ENCODE peak calls at places on chromosome 5, in seven cellular contexts. One of them, this sample, is unnamed.

GRCh38 chr5:158559066-158559465 is 540.6 kb downstream of the EBF1 start:
- DNase-seq in breast epithelium: no peak
- DNase-seq in HepG2: no peak
- DNase-seq in SK-N-MC: no peak
- DNase-seq in GM12891: no peak
- DNase-seq in sigmoid colon: no peak
- DNase-seq in K562: no peak
- DNase-seq in this sample: no peak

GRCh38 chr5:139494256-139494655 is 11.7 kb upstream of the STING1 start:
- DNase-seq in breast epithelium: no peak
- DNase-seq in HepG2: no peak
- DNase-seq in SK-N-MC: no peak
- DNase-seq in GM12891: no peak
- DNase-seq in sigmoid colon: no peak
- DNase-seq in K562: no peak
- DNase-seq in this sample: no peak

GRCh38 chr5:144712090-144712489 is 541.4 kb downstream of the KCTD16 start:
- DNase-seq in breast epithelium: no peak
- DNase-seq in HepG2: no peak
- DNase-seq in SK-N-MC: no peak
- DNase-seq in GM12891: no peak
- DNase-seq in sigmoid colon: no peak
- DNase-seq in K562: no peak
- DNase-seq in this sample: peak

GRCh38 chr5:172370648-172371248 is 83.6 kb downstream of the SH3PXD2B start:
- DNase-seq in breast epithelium: no peak
- DNase-seq in HepG2: peak
- DNase-seq in SK-N-MC: no peak
- DNase-seq in GM12891: no peak
- DNase-seq in sigmoid colon: no peak
- DNase-seq in K562: peak
- DNase-seq in this sample: peak

GRCh38 chr5:73312146-73312871 is 136.3 kb downstream of the FOXD1 start:
- DNase-seq in breast epithelium: no peak
- DNase-seq in HepG2: no peak
- DNase-seq in SK-N-MC: no peak
- DNase-seq in GM12891: no peak
- DNase-seq in sigmoid colon: no peak
- DNase-seq in K562: peak
- DNase-seq in this sample: no peak

GRCh38 chr5:54785729-54786548 is 199.5 kb downstream of the ESM1 start:
- DNase-seq in breast epithelium: no peak
- DNase-seq in HepG2: no peak
- DNase-seq in SK-N-MC: no peak
- DNase-seq in GM12891: no peak
- DNase-seq in sigmoid colon: peak
- DNase-seq in K562: peak
- DNase-seq in this sample: peak

GRCh38 chr5:110031402-110032140 is 341.8 kb downstream of the MAN2A1 start:
- DNase-seq in breast epithelium: no peak
- DNase-seq in HepG2: no peak
- DNase-seq in SK-N-MC: no peak
- DNase-seq in GM12891: no peak
- DNase-seq in sigmoid colon: no peak
- DNase-seq in K562: no peak
- DNase-seq in this sample: no peak

GRCh38 chr5:80259511-80260200 is 3.8 kb upstream of the SERINC5 start:
- DNase-seq in breast epithelium: no peak
- DNase-seq in HepG2: no peak
- DNase-seq in SK-N-MC: no peak
- DNase-seq in GM12891: no peak
- DNase-seq in sigmoid colon: no peak
- DNase-seq in K562: no peak
- DNase-seq in this sample: no peak

GRCh38 chr5:55624841-55625602 is 87.1 kb downstream of the SLC38A9 start:
- DNase-seq in breast epithelium: no peak
- DNase-seq in HepG2: no peak
- DNase-seq in SK-N-MC: no peak
- DNase-seq in GM12891: no peak
- DNase-seq in sigmoid colon: no peak
- DNase-seq in K562: no peak
- DNase-seq in this sample: no peak

GRCh38 chr5:53403291-53403690 is 77.1 kb upstream of the FST start:
- DNase-seq in breast epithelium: no peak
- DNase-seq in HepG2: no peak
- DNase-seq in SK-N-MC: no peak
- DNase-seq in GM12891: no peak
- DNase-seq in sigmoid colon: no peak
- DNase-seq in K562: no peak
- DNase-seq in this sample: no peak

GRCh38 chr5:132653716-132654115 is 4.3 kb upstream of the IL13 start:
- DNase-seq in breast epithelium: no peak
- DNase-seq in HepG2: no peak
- DNase-seq in SK-N-MC: no peak
- DNase-seq in GM12891: no peak
- DNase-seq in sigmoid colon: no peak
- DNase-seq in K562: no peak
- DNase-seq in this sample: no peak

GRCh38 chr5:10489810-10490426 is 48.2 kb downstream of the ROPN1L start:
- DNase-seq in breast epithelium: no peak
- DNase-seq in HepG2: no peak
- DNase-seq in SK-N-MC: no peak
- DNase-seq in GM12891: peak
- DNase-seq in sigmoid colon: no peak
- DNase-seq in K562: no peak
- DNase-seq in this sample: no peak

GRCh38 chr5:54867310-54867944 is 118.0 kb downstream of the ESM1 start:
- DNase-seq in breast epithelium: no peak
- DNase-seq in HepG2: peak
- DNase-seq in SK-N-MC: peak
- DNase-seq in GM12891: no peak
- DNase-seq in sigmoid colon: no peak
- DNase-seq in K562: peak
- DNase-seq in this sample: peak

GRCh38 chr5:143231973-143232812 is 171.3 kb downstream of the NR3C1 start:
- DNase-seq in breast epithelium: no peak
- DNase-seq in HepG2: no peak
- DNase-seq in SK-N-MC: no peak
- DNase-seq in GM12891: no peak
- DNase-seq in sigmoid colon: peak
- DNase-seq in K562: no peak
- DNase-seq in this sample: no peak

GRCh38 chr5:125485003-125485641 is 738.7 kb upstream of the ZNF608 start:
- DNase-seq in breast epithelium: no peak
- DNase-seq in HepG2: no peak
- DNase-seq in SK-N-MC: peak
- DNase-seq in GM12891: no peak
- DNase-seq in sigmoid colon: peak
- DNase-seq in K562: no peak
- DNase-seq in this sample: no peak

GRCh38 chr5:154296525-154297159 is 106.1 kb downstream of the GALNT10 start:
- DNase-seq in breast epithelium: no peak
- DNase-seq in HepG2: no peak
- DNase-seq in SK-N-MC: no peak
- DNase-seq in GM12891: no peak
- DNase-seq in sigmoid colon: no peak
- DNase-seq in K562: no peak
- DNase-seq in this sample: no peak

GRCh38 chr5:31378838-31379237 is 153.1 kb downstream of the DROSHA start:
- DNase-seq in breast epithelium: no peak
- DNase-seq in HepG2: no peak
- DNase-seq in SK-N-MC: no peak
- DNase-seq in GM12891: no peak
- DNase-seq in sigmoid colon: no peak
- DNase-seq in K562: peak
- DNase-seq in this sample: no peak

GRCh38 chr5:83577036-83577636 is 105.6 kb downstream of the VCAN start:
- DNase-seq in breast epithelium: no peak
- DNase-seq in HepG2: peak
- DNase-seq in SK-N-MC: no peak
- DNase-seq in GM12891: no peak
- DNase-seq in sigmoid colon: no peak
- DNase-seq in K562: no peak
- DNase-seq in this sample: no peak

DNA sequence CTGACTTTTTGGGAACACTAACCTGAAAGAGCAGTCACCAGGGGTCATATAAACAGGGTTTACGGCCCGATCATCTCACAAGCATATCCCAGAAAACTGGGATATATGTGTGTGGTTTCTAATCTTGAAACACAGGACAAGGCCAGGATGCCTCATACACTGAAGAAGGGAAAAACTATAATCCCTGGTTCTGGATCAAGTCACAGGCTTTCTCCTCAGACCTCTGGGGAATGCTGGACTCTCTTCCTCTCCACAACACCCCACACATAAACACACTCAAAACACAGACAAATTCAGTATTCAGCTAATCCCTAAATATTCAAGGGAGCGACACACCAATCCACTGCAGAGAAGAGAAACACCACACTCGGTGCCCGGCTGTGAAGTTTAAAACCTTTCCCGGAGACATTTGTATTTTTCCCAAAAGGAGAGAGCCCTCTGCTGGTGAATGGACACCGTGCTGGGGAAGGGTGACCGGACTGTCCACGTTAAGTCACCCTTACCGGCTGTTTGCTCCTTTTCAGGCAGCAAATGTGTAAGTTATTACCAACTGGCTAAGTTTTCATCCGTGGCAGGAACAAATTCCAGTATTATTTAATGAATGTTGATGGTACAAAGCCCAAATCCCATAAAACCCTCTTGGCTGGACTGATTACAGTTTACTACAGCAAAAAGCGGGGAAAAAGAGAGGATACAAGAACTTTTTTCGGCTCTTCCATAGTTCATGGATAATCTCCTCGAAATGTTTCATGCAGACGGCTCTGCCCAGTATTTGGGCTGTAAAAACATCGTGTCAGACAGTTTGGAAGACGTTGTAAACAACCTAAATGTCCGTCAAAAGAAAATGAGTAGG is 131.0 kb upstream of the SLC30A5 start:
- DNase-seq in breast epithelium: peak
- DNase-seq in HepG2: peak
- DNase-seq in SK-N-MC: no peak
- DNase-seq in GM12891: no peak
- DNase-seq in sigmoid colon: peak
- DNase-seq in K562: peak
- DNase-seq in this sample: peak
- TF ChIP-seq POLR2AphosphoS5 in breast epithelium: peak
- TF ChIP-seq POLR2AphosphoS5 in HepG2: no peak
- TF ChIP-seq POLR2AphosphoS5 in SK-N-MC: no peak
- TF ChIP-seq POLR2AphosphoS5 in GM12891: no peak
- TF ChIP-seq POLR2AphosphoS5 in sigmoid colon: no peak
- TF ChIP-seq POLR2AphosphoS5 in K562: no peak
- TF ChIP-seq POLR2AphosphoS5 in this sample: no peak

DNA sequence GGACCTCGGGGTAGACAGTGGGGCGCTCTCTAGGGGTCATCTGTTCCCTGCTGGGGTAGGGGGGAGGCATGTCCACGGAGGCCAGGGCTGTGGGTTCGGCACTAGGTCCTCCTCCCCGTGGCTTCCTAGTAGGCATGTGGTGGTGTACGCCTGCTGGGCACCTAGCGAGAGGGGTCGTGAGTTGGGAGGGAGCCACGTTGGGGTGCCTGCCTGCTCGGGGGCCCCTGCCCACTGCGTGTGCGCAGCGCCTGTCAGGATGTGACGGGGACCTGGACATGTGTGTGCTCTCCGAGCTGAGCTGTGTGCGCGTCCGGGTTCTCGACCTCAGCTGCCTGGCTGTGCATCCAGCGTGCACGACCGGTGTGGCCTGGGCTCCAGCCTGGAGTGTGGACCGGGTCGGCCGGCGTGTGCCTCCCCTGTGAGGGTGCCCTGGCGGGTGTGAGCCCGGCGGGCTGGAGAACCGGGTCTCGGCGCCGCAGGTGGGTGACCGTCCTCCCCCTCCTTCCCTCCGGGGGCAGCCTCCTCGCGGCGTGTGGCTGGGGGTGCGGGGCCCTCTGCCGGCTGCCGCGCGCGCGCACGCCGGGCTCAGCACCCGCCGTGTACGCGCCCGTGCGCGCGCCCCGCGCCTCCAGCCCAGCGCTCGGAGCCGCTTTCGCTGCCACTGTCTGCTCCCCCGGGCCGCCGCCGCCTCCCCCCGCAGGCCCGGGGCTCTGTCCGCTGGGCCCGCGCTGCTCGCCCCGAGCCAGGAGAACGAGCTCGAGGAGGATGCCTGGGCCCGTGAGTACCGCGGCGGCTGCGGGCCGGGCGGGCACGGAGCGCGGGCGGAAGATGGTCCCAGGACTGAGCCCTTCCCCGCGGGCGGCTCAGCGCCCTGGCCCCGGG is at the start of gene PRR7:
- DNase-seq in breast epithelium: no peak
- DNase-seq in HepG2: no peak
- DNase-seq in SK-N-MC: no peak
- DNase-seq in GM12891: peak
- DNase-seq in sigmoid colon: no peak
- DNase-seq in K562: peak
- DNase-seq in this sample: peak
- TF ChIP-seq POLR2AphosphoS5 in breast epithelium: no peak
- TF ChIP-seq POLR2AphosphoS5 in HepG2: no peak
- TF ChIP-seq POLR2AphosphoS5 in SK-N-MC: peak
- TF ChIP-seq POLR2AphosphoS5 in GM12891: peak
- TF ChIP-seq POLR2AphosphoS5 in sigmoid colon: peak
- TF ChIP-seq POLR2AphosphoS5 in K562: no peak
- TF ChIP-seq POLR2AphosphoS5 in this sample: peak

GRCh38 chr5:181051841-181052525 is 11.9 kb downstream of the BTNL9 start:
- DNase-seq in breast epithelium: no peak
- DNase-seq in HepG2: no peak
- DNase-seq in SK-N-MC: no peak
- DNase-seq in GM12891: no peak
- DNase-seq in sigmoid colon: no peak
- DNase-seq in K562: no peak
- DNase-seq in this sample: no peak

GRCh38 chr5:181053760-181054122 is 13.7 kb downstream of the BTNL9 start:
- DNase-seq in breast epithelium: no peak
- DNase-seq in HepG2: no peak
- DNase-seq in SK-N-MC: no peak
- DNase-seq in GM12891: no peak
- DNase-seq in sigmoid colon: no peak
- DNase-seq in K562: no peak
- DNase-seq in this sample: no peak

GRCh38 chr5:181052526-181052927 is 12.5 kb downstream of the BTNL9 start:
- DNase-seq in breast epithelium: no peak
- DNase-seq in HepG2: no peak
- DNase-seq in SK-N-MC: no peak
- DNase-seq in GM12891: no peak
- DNase-seq in sigmoid colon: no peak
- DNase-seq in K562: no peak
- DNase-seq in this sample: no peak

GRCh38 chr5:181054138-181054537 is 14.1 kb downstream of the BTNL9 start:
- DNase-seq in breast epithelium: no peak
- DNase-seq in HepG2: no peak
- DNase-seq in SK-N-MC: no peak
- DNase-seq in GM12891: no peak
- DNase-seq in sigmoid colon: no peak
- DNase-seq in K562: no peak
- DNase-seq in this sample: no peak

GRCh38 chr5:181052928-181053759 is 13.1 kb downstream of the BTNL9 start:
- DNase-seq in breast epithelium: no peak
- DNase-seq in HepG2: no peak
- DNase-seq in SK-N-MC: no peak
- DNase-seq in GM12891: peak
- DNase-seq in sigmoid colon: no peak
- DNase-seq in K562: peak
- DNase-seq in this sample: no peak
- TF ChIP-seq POLR2AphosphoS5 in breast epithelium: no peak
- TF ChIP-seq POLR2AphosphoS5 in HepG2: no peak
- TF ChIP-seq POLR2AphosphoS5 in SK-N-MC: no peak
- TF ChIP-seq POLR2AphosphoS5 in GM12891: no peak
- TF ChIP-seq POLR2AphosphoS5 in sigmoid colon: no peak
- TF ChIP-seq POLR2AphosphoS5 in K562: no peak
- TF ChIP-seq POLR2AphosphoS5 in this sample: no peak

GRCh38 chr5:170287532-170287931 is 10.0 kb downstream of the LCP2 start:
- DNase-seq in breast epithelium: no peak
- DNase-seq in HepG2: no peak
- DNase-seq in SK-N-MC: no peak
- DNase-seq in GM12891: no peak
- DNase-seq in sigmoid colon: peak
- DNase-seq in K562: no peak
- DNase-seq in this sample: no peak
- TF ChIP-seq POLR2AphosphoS5 in breast epithelium: peak
- TF ChIP-seq POLR2AphosphoS5 in HepG2: no peak
- TF ChIP-seq POLR2AphosphoS5 in SK-N-MC: no peak
- TF ChIP-seq POLR2AphosphoS5 in GM12891: no peak
- TF ChIP-seq POLR2AphosphoS5 in sigmoid colon: peak
- TF ChIP-seq POLR2AphosphoS5 in K562: no peak
- TF ChIP-seq POLR2AphosphoS5 in this sample: peak

This sample was measured in HL-60.